ENCODE peak calls at places on chromosome 11, in eight cellular contexts. One of them, this sample, is unnamed.

GRCh38 chr11:23727821-23728220 is 769.0 kb upstream of the LUZP2 start:
- DNase-seq in stimulated activated CD8-positive, alpha-beta memory T cell treated with anti-CD3 and anti-CD28 coated beads, Interleukin-4, amount 100 ng/mL, for 1 hour: no peak
- DNase-seq in NCI-H2029 treated with DMSO at 0.1 percent for 48 hours: no peak
- DNase-seq in T-helper 17 cell: no peak
- DNase-seq in lung: no peak
- DNase-seq in substantia nigra: no peak
- DNase-seq in left cardiac atrium: no peak
- DNase-seq in mucosa of descending colon: no peak
- DNase-seq in this sample: no peak

GRCh38 chr11:6229911-6230310 is 4.5 kb downstream of the FHIP1B start:
- DNase-seq in stimulated activated CD8-positive, alpha-beta memory T cell treated with anti-CD3 and anti-CD28 coated beads, Interleukin-4, amount 100 ng/mL, for 1 hour: no peak
- DNase-seq in NCI-H2029 treated with DMSO at 0.1 percent for 48 hours: no peak
- DNase-seq in T-helper 17 cell: no peak
- DNase-seq in lung: no peak
- DNase-seq in substantia nigra: no peak
- DNase-seq in left cardiac atrium: no peak
- DNase-seq in mucosa of descending colon: peak; percentile 71
- DNase-seq in this sample: no peak

GRCh38 chr11:103792981-103793468 is 243.4 kb upstream of the DDI1 start:
- DNase-seq in stimulated activated CD8-positive, alpha-beta memory T cell treated with anti-CD3 and anti-CD28 coated beads, Interleukin-4, amount 100 ng/mL, for 1 hour: no peak
- DNase-seq in NCI-H2029 treated with DMSO at 0.1 percent for 48 hours: no peak
- DNase-seq in T-helper 17 cell: no peak
- DNase-seq in lung: no peak
- DNase-seq in substantia nigra: no peak
- DNase-seq in left cardiac atrium: no peak
- DNase-seq in mucosa of descending colon: no peak
- DNase-seq in this sample: no peak

GRCh38 chr11:10158461-10158860 is 135.6 kb downstream of the SBF2 start:
- DNase-seq in stimulated activated CD8-positive, alpha-beta memory T cell treated with anti-CD3 and anti-CD28 coated beads, Interleukin-4, amount 100 ng/mL, for 1 hour: no peak
- DNase-seq in NCI-H2029 treated with DMSO at 0.1 percent for 48 hours: no peak
- DNase-seq in T-helper 17 cell: no peak
- DNase-seq in lung: no peak
- DNase-seq in substantia nigra: no peak
- DNase-seq in left cardiac atrium: no peak
- DNase-seq in mucosa of descending colon: no peak
- DNase-seq in this sample: no peak

GRCh38 chr11:12235549-12235944 is 125.2 kb downstream of the MICAL2 start:
- DNase-seq in stimulated activated CD8-positive, alpha-beta memory T cell treated with anti-CD3 and anti-CD28 coated beads, Interleukin-4, amount 100 ng/mL, for 1 hour: no peak
- DNase-seq in NCI-H2029 treated with DMSO at 0.1 percent for 48 hours: no peak
- DNase-seq in T-helper 17 cell: no peak
- DNase-seq in lung: no peak
- DNase-seq in substantia nigra: no peak
- DNase-seq in left cardiac atrium: no peak
- DNase-seq in mucosa of descending colon: no peak
- DNase-seq in this sample: no peak

GRCh38 chr11:75792127-75792731 is 22.8 kb upstream of the UVRAG start:
- DNase-seq in stimulated activated CD8-positive, alpha-beta memory T cell treated with anti-CD3 and anti-CD28 coated beads, Interleukin-4, amount 100 ng/mL, for 1 hour: no peak
- DNase-seq in NCI-H2029 treated with DMSO at 0.1 percent for 48 hours: no peak
- DNase-seq in T-helper 17 cell: no peak
- DNase-seq in lung: no peak
- DNase-seq in substantia nigra: no peak
- DNase-seq in left cardiac atrium: no peak
- DNase-seq in mucosa of descending colon: no peak
- DNase-seq in this sample: no peak

GRCh38 chr11:61919841-61920631 is 2.7 kb upstream of the RAB3IL1 start:
- DNase-seq in stimulated activated CD8-positive, alpha-beta memory T cell treated with anti-CD3 and anti-CD28 coated beads, Interleukin-4, amount 100 ng/mL, for 1 hour: no peak
- DNase-seq in NCI-H2029 treated with DMSO at 0.1 percent for 48 hours: no peak
- DNase-seq in T-helper 17 cell: no peak
- DNase-seq in lung: no peak
- DNase-seq in substantia nigra: no peak
- DNase-seq in left cardiac atrium: no peak
- DNase-seq in mucosa of descending colon: peak; percentile 22
- DNase-seq in this sample: no peak

GRCh38 chr11:112453601-112454577 is 193.2 kb upstream of the PLET1 start:
- DNase-seq in stimulated activated CD8-positive, alpha-beta memory T cell treated with anti-CD3 and anti-CD28 coated beads, Interleukin-4, amount 100 ng/mL, for 1 hour: no peak
- DNase-seq in NCI-H2029 treated with DMSO at 0.1 percent for 48 hours: peak; percentile 14
- DNase-seq in T-helper 17 cell: peak; percentile 18
- DNase-seq in lung: peak; percentile 56
- DNase-seq in substantia nigra: no peak
- DNase-seq in left cardiac atrium: peak; percentile 30
- DNase-seq in mucosa of descending colon: peak; percentile 53
- DNase-seq in this sample: no peak

GRCh38 chr11:5577101-5577500 is 3.6 kb upstream of the OR52B6 start:
- DNase-seq in stimulated activated CD8-positive, alpha-beta memory T cell treated with anti-CD3 and anti-CD28 coated beads, Interleukin-4, amount 100 ng/mL, for 1 hour: no peak
- DNase-seq in NCI-H2029 treated with DMSO at 0.1 percent for 48 hours: no peak
- DNase-seq in T-helper 17 cell: no peak
- DNase-seq in lung: no peak
- DNase-seq in substantia nigra: no peak
- DNase-seq in left cardiac atrium: no peak
- DNase-seq in mucosa of descending colon: no peak
- DNase-seq in this sample: no peak

GRCh38 chr11:40302669-40303068 is 1156.8 kb downstream of the LRRC4C start:
- DNase-seq in stimulated activated CD8-positive, alpha-beta memory T cell treated with anti-CD3 and anti-CD28 coated beads, Interleukin-4, amount 100 ng/mL, for 1 hour: no peak
- DNase-seq in NCI-H2029 treated with DMSO at 0.1 percent for 48 hours: no peak
- DNase-seq in T-helper 17 cell: no peak
- DNase-seq in lung: no peak
- DNase-seq in substantia nigra: no peak
- DNase-seq in left cardiac atrium: no peak
- DNase-seq in mucosa of descending colon: no peak
- DNase-seq in this sample: no peak

GRCh38 chr11:32426819-32427615 is 8.3 kb downstream of the WT1 start:
- DNase-seq in stimulated activated CD8-positive, alpha-beta memory T cell treated with anti-CD3 and anti-CD28 coated beads, Interleukin-4, amount 100 ng/mL, for 1 hour: no peak
- DNase-seq in NCI-H2029 treated with DMSO at 0.1 percent for 48 hours: no peak
- DNase-seq in T-helper 17 cell: no peak
- DNase-seq in lung: no peak
- DNase-seq in substantia nigra: no peak
- DNase-seq in left cardiac atrium: peak; percentile 80
- DNase-seq in mucosa of descending colon: no peak
- DNase-seq in this sample: no peak

GRCh38 chr11:107757661-107758060 is 45.8 kb upstream of the SLN start:
- DNase-seq in stimulated activated CD8-positive, alpha-beta memory T cell treated with anti-CD3 and anti-CD28 coated beads, Interleukin-4, amount 100 ng/mL, for 1 hour: no peak
- DNase-seq in NCI-H2029 treated with DMSO at 0.1 percent for 48 hours: no peak
- DNase-seq in T-helper 17 cell: no peak
- DNase-seq in lung: no peak
- DNase-seq in substantia nigra: no peak
- DNase-seq in left cardiac atrium: no peak
- DNase-seq in mucosa of descending colon: no peak
- DNase-seq in this sample: no peak

GRCh38 chr11:58433638-58434203 is 5.8 kb upstream of the OR5B2 start:
- DNase-seq in stimulated activated CD8-positive, alpha-beta memory T cell treated with anti-CD3 and anti-CD28 coated beads, Interleukin-4, amount 100 ng/mL, for 1 hour: no peak
- DNase-seq in NCI-H2029 treated with DMSO at 0.1 percent for 48 hours: no peak
- DNase-seq in T-helper 17 cell: no peak
- DNase-seq in lung: no peak
- DNase-seq in substantia nigra: no peak
- DNase-seq in left cardiac atrium: no peak
- DNase-seq in mucosa of descending colon: no peak
- DNase-seq in this sample: no peak

GRCh38 chr11:112161012-112161411 is 2.9 kb downstream of the IL18 start:
- DNase-seq in stimulated activated CD8-positive, alpha-beta memory T cell treated with anti-CD3 and anti-CD28 coated beads, Interleukin-4, amount 100 ng/mL, for 1 hour: no peak
- DNase-seq in NCI-H2029 treated with DMSO at 0.1 percent for 48 hours: no peak
- DNase-seq in T-helper 17 cell: no peak
- DNase-seq in lung: no peak
- DNase-seq in substantia nigra: no peak
- DNase-seq in left cardiac atrium: no peak
- DNase-seq in mucosa of descending colon: no peak
- DNase-seq in this sample: no peak

GRCh38 chr11:6402061-6402470 is 11.8 kb downstream of the SMPD1 start:
- DNase-seq in stimulated activated CD8-positive, alpha-beta memory T cell treated with anti-CD3 and anti-CD28 coated beads, Interleukin-4, amount 100 ng/mL, for 1 hour: no peak
- DNase-seq in NCI-H2029 treated with DMSO at 0.1 percent for 48 hours: no peak
- DNase-seq in T-helper 17 cell: no peak
- DNase-seq in lung: no peak
- DNase-seq in substantia nigra: no peak
- DNase-seq in left cardiac atrium: no peak
- DNase-seq in mucosa of descending colon: no peak
- DNase-seq in this sample: no peak

GRCh38 chr11:71483689-71484088 is 30.7 kb downstream of the NADSYN1 start:
- DNase-seq in stimulated activated CD8-positive, alpha-beta memory T cell treated with anti-CD3 and anti-CD28 coated beads, Interleukin-4, amount 100 ng/mL, for 1 hour: no peak
- DNase-seq in NCI-H2029 treated with DMSO at 0.1 percent for 48 hours: no peak
- DNase-seq in T-helper 17 cell: no peak
- DNase-seq in lung: no peak
- DNase-seq in substantia nigra: no peak
- DNase-seq in left cardiac atrium: no peak
- DNase-seq in mucosa of descending colon: no peak
- DNase-seq in this sample: no peak

GRCh38 chr11:64234840-64235379 is 526 bp downstream of the VEGFB start:
- DNase-seq in stimulated activated CD8-positive, alpha-beta memory T cell treated with anti-CD3 and anti-CD28 coated beads, Interleukin-4, amount 100 ng/mL, for 1 hour: no peak
- DNase-seq in NCI-H2029 treated with DMSO at 0.1 percent for 48 hours: no peak
- DNase-seq in T-helper 17 cell: peak; percentile 58
- DNase-seq in lung: no peak
- DNase-seq in substantia nigra: no peak
- DNase-seq in left cardiac atrium: no peak
- DNase-seq in mucosa of descending colon: peak; percentile 86
- DNase-seq in this sample: no peak

GRCh38 chr11:92557848-92558247 is 333.2 kb downstream of the FAT3 start:
- DNase-seq in stimulated activated CD8-positive, alpha-beta memory T cell treated with anti-CD3 and anti-CD28 coated beads, Interleukin-4, amount 100 ng/mL, for 1 hour: no peak
- DNase-seq in NCI-H2029 treated with DMSO at 0.1 percent for 48 hours: no peak
- DNase-seq in T-helper 17 cell: no peak
- DNase-seq in lung: no peak
- DNase-seq in substantia nigra: no peak
- DNase-seq in left cardiac atrium: no peak
- DNase-seq in mucosa of descending colon: no peak
- DNase-seq in this sample: no peak

GRCh38 chr11:103907548-103908455 is 128.6 kb upstream of the DDI1 start:
- DNase-seq in stimulated activated CD8-positive, alpha-beta memory T cell treated with anti-CD3 and anti-CD28 coated beads, Interleukin-4, amount 100 ng/mL, for 1 hour: no peak
- DNase-seq in NCI-H2029 treated with DMSO at 0.1 percent for 48 hours: no peak
- DNase-seq in T-helper 17 cell: no peak
- DNase-seq in lung: no peak
- DNase-seq in substantia nigra: no peak
- DNase-seq in left cardiac atrium: no peak
- DNase-seq in mucosa of descending colon: no peak
- DNase-seq in this sample: no peak

GRCh38 chr11:115459563-115459962 is 44.7 kb downstream of the CADM1 start:
- DNase-seq in stimulated activated CD8-positive, alpha-beta memory T cell treated with anti-CD3 and anti-CD28 coated beads, Interleukin-4, amount 100 ng/mL, for 1 hour: no peak
- DNase-seq in NCI-H2029 treated with DMSO at 0.1 percent for 48 hours: no peak
- DNase-seq in T-helper 17 cell: no peak
- DNase-seq in lung: no peak
- DNase-seq in substantia nigra: no peak
- DNase-seq in left cardiac atrium: no peak
- DNase-seq in mucosa of descending colon: no peak
- DNase-seq in this sample: no peak

GRCh38 chr11:7894251-7894650 is 36.8 kb downstream of the OR10A6 start:
- DNase-seq in stimulated activated CD8-positive, alpha-beta memory T cell treated with anti-CD3 and anti-CD28 coated beads, Interleukin-4, amount 100 ng/mL, for 1 hour: no peak
- DNase-seq in NCI-H2029 treated with DMSO at 0.1 percent for 48 hours: no peak
- DNase-seq in T-helper 17 cell: no peak
- DNase-seq in lung: no peak
- DNase-seq in substantia nigra: no peak
- DNase-seq in left cardiac atrium: no peak
- DNase-seq in mucosa of descending colon: no peak
- DNase-seq in this sample: no peak

GRCh38 chr11:65107751-65108468 is 3.8 kb upstream of the TM7SF2 start:
- DNase-seq in stimulated activated CD8-positive, alpha-beta memory T cell treated with anti-CD3 and anti-CD28 coated beads, Interleukin-4, amount 100 ng/mL, for 1 hour: no peak
- DNase-seq in NCI-H2029 treated with DMSO at 0.1 percent for 48 hours: no peak
- DNase-seq in T-helper 17 cell: no peak
- DNase-seq in lung: no peak
- DNase-seq in substantia nigra: no peak
- DNase-seq in left cardiac atrium: no peak
- DNase-seq in mucosa of descending colon: no peak
- DNase-seq in this sample: no peak

GRCh38 chr11:123173040-123173855 is 21.8 kb downstream of the CLMP start:
- DNase-seq in stimulated activated CD8-positive, alpha-beta memory T cell treated with anti-CD3 and anti-CD28 coated beads, Interleukin-4, amount 100 ng/mL, for 1 hour: no peak
- DNase-seq in NCI-H2029 treated with DMSO at 0.1 percent for 48 hours: no peak
- DNase-seq in T-helper 17 cell: no peak
- DNase-seq in lung: no peak
- DNase-seq in substantia nigra: no peak
- DNase-seq in left cardiac atrium: no peak
- DNase-seq in mucosa of descending colon: no peak
- DNase-seq in this sample: no peak

GRCh38 chr11:3803726-3804510 is 4.4 kb upstream of the PGAP2 start:
- DNase-seq in stimulated activated CD8-positive, alpha-beta memory T cell treated with anti-CD3 and anti-CD28 coated beads, Interleukin-4, amount 100 ng/mL, for 1 hour: no peak
- DNase-seq in NCI-H2029 treated with DMSO at 0.1 percent for 48 hours: no peak
- DNase-seq in T-helper 17 cell: no peak
- DNase-seq in lung: no peak
- DNase-seq in substantia nigra: no peak
- DNase-seq in left cardiac atrium: no peak
- DNase-seq in mucosa of descending colon: no peak
- DNase-seq in this sample: no peak

GRCh38 chr11:77994434-77995362 is at the start of gene INTS4:
- DNase-seq in stimulated activated CD8-positive, alpha-beta memory T cell treated with anti-CD3 and anti-CD28 coated beads, Interleukin-4, amount 100 ng/mL, for 1 hour: peak; percentile 96
- DNase-seq in NCI-H2029 treated with DMSO at 0.1 percent for 48 hours: peak; percentile 96
- DNase-seq in T-helper 17 cell: peak; percentile 94
- DNase-seq in lung: peak; percentile 99
- DNase-seq in substantia nigra: peak; percentile 99
- DNase-seq in left cardiac atrium: peak; percentile 99
- DNase-seq in mucosa of descending colon: peak; percentile 99
- DNase-seq in this sample: peak; percentile 99

GRCh38 chr11:23973244-23973643 is 523.6 kb upstream of the LUZP2 start:
- DNase-seq in stimulated activated CD8-positive, alpha-beta memory T cell treated with anti-CD3 and anti-CD28 coated beads, Interleukin-4, amount 100 ng/mL, for 1 hour: no peak
- DNase-seq in NCI-H2029 treated with DMSO at 0.1 percent for 48 hours: no peak
- DNase-seq in T-helper 17 cell: no peak
- DNase-seq in lung: no peak
- DNase-seq in substantia nigra: no peak
- DNase-seq in left cardiac atrium: no peak
- DNase-seq in mucosa of descending colon: no peak
- DNase-seq in this sample: no peak

GRCh38 chr11:68007498-68008380 is 2.4 kb upstream of the ALDH3B1 start:
- DNase-seq in stimulated activated CD8-positive, alpha-beta memory T cell treated with anti-CD3 and anti-CD28 coated beads, Interleukin-4, amount 100 ng/mL, for 1 hour: no peak
- DNase-seq in NCI-H2029 treated with DMSO at 0.1 percent for 48 hours: no peak
- DNase-seq in T-helper 17 cell: no peak
- DNase-seq in lung: no peak
- DNase-seq in substantia nigra: no peak
- DNase-seq in left cardiac atrium: no peak
- DNase-seq in mucosa of descending colon: peak; percentile 31
- DNase-seq in this sample: no peak

GRCh38 chr11:3152471-3153110 is 12.5 kb downstream of the OSBPL5 start:
- DNase-seq in stimulated activated CD8-positive, alpha-beta memory T cell treated with anti-CD3 and anti-CD28 coated beads, Interleukin-4, amount 100 ng/mL, for 1 hour: no peak
- DNase-seq in NCI-H2029 treated with DMSO at 0.1 percent for 48 hours: no peak
- DNase-seq in T-helper 17 cell: no peak
- DNase-seq in lung: no peak
- DNase-seq in substantia nigra: no peak
- DNase-seq in left cardiac atrium: no peak
- DNase-seq in mucosa of descending colon: peak; percentile 20
- DNase-seq in this sample: no peak